ENCODE peak calls at places on chromosomes 3 and 15, in seven cellular contexts. One of them, this sample, is unnamed.
A peak's percentile ranks its signal among the peaks of the same experiment; 100 is the strongest.

GRCh38 chr3:120559228-120560061 is 36.7 kb upstream of the NDUFB4 start:
- DNase-seq in K562: peak; percentile 22
- DNase-seq in HepG2: peak; percentile 15
- DNase-seq in HCT116: peak; percentile 87
- DNase-seq in GM12878: no peak
- DNase-seq in H1: peak; percentile 76
- DNase-seq in SK-N-SH: no peak
- DNase-seq in this sample: no peak

GRCh38 chr3:171817074-171817748 is 6.9 kb upstream of the PLD1 start:
- DNase-seq in K562: no peak
- DNase-seq in HepG2: no peak
- DNase-seq in HCT116: no peak
- DNase-seq in GM12878: no peak
- DNase-seq in H1: no peak
- DNase-seq in SK-N-SH: no peak
- DNase-seq in this sample: no peak

GRCh38 chr15:65824031-65824743 is 32.1 kb upstream of the DENND4A start:
- DNase-seq in K562: peak; percentile 75
- DNase-seq in HepG2: peak; percentile 81
- DNase-seq in HCT116: peak; percentile 58
- DNase-seq in GM12878: no peak
- DNase-seq in H1: peak; percentile 70
- DNase-seq in SK-N-SH: peak; percentile 71
- DNase-seq in this sample: peak; percentile 85

GRCh38 chr3:66498718-66499611 is 1.9 kb downstream of the LRIG1 start:
- DNase-seq in K562: no peak
- DNase-seq in HepG2: no peak
- DNase-seq in HCT116: no peak
- DNase-seq in GM12878: no peak
- DNase-seq in H1: no peak
- DNase-seq in SK-N-SH: no peak
- DNase-seq in this sample: no peak

GRCh38 chr3:115912372-115912771 is 289.1 kb downstream of the GAP43 start:
- DNase-seq in K562: no peak
- DNase-seq in HepG2: no peak
- DNase-seq in HCT116: no peak
- DNase-seq in GM12878: no peak
- DNase-seq in H1: no peak
- DNase-seq in SK-N-SH: no peak
- DNase-seq in this sample: no peak

GRCh38 chr3:122403489-122403888 is 12.4 kb downstream of the WDR5B start:
- DNase-seq in K562: no peak
- DNase-seq in HepG2: no peak
- DNase-seq in HCT116: no peak
- DNase-seq in GM12878: no peak
- DNase-seq in H1: no peak
- DNase-seq in SK-N-SH: no peak
- DNase-seq in this sample: no peak

GRCh38 chr15:67850336-67850735 is 10.5 kb upstream of the RNU6-1 start:
- DNase-seq in K562: no peak
- DNase-seq in HepG2: no peak
- DNase-seq in HCT116: no peak
- DNase-seq in GM12878: no peak
- DNase-seq in H1: no peak
- DNase-seq in SK-N-SH: no peak
- DNase-seq in this sample: no peak

GRCh38 chr3:148366743-148367410 is 330.8 kb upstream of the AGTR1 start:
- DNase-seq in K562: no peak
- DNase-seq in HepG2: no peak
- DNase-seq in HCT116: no peak
- DNase-seq in GM12878: no peak
- DNase-seq in H1: no peak
- DNase-seq in SK-N-SH: peak; percentile 24
- DNase-seq in this sample: peak; percentile 35

GRCh38 chr15:88166330-88166993 is 90.1 kb downstream of the NTRK3 start:
- DNase-seq in K562: peak; percentile 21
- DNase-seq in HepG2: peak; percentile 10
- DNase-seq in HCT116: no peak
- DNase-seq in GM12878: no peak
- DNase-seq in H1: peak; percentile 78
- DNase-seq in SK-N-SH: no peak
- DNase-seq in this sample: peak; percentile 41

GRCh38 chr3:47210863-47211405 is 47.0 kb upstream of the SETD2 start:
- DNase-seq in K562: no peak
- DNase-seq in HepG2: no peak
- DNase-seq in HCT116: no peak
- DNase-seq in GM12878: no peak
- DNase-seq in H1: no peak
- DNase-seq in SK-N-SH: no peak
- DNase-seq in this sample: no peak

GRCh38 chr3:25476639-25477038 is 48.6 kb downstream of the RARB start:
- DNase-seq in K562: no peak
- DNase-seq in HepG2: no peak
- DNase-seq in HCT116: no peak
- DNase-seq in GM12878: no peak
- DNase-seq in H1: no peak
- DNase-seq in SK-N-SH: no peak
- DNase-seq in this sample: no peak

GRCh38 chr15:58793862-58794261 is 22.8 kb downstream of the MINDY2 start:
- DNase-seq in K562: no peak
- DNase-seq in HepG2: peak; percentile 73
- DNase-seq in HCT116: no peak
- DNase-seq in GM12878: no peak
- DNase-seq in H1: no peak
- DNase-seq in SK-N-SH: no peak
- DNase-seq in this sample: peak; percentile 81

GRCh38 chr3:117761992-117762944 is 1052.7 kb downstream of the TUSC7 start:
- DNase-seq in K562: no peak
- DNase-seq in HepG2: no peak
- DNase-seq in HCT116: no peak
- DNase-seq in GM12878: no peak
- DNase-seq in H1: no peak
- DNase-seq in SK-N-SH: peak; percentile 15
- DNase-seq in this sample: peak; percentile 77
- TF ChIP-seq JUND in K562: no peak
- TF ChIP-seq JUND in HepG2: no peak
- TF ChIP-seq JUND in HCT116: no peak
- TF ChIP-seq JUND in GM12878: no peak
- TF ChIP-seq JUND in H1: no peak
- TF ChIP-seq JUND in SK-N-SH: no peak
- TF ChIP-seq JUND in this sample: no peak

DNA sequence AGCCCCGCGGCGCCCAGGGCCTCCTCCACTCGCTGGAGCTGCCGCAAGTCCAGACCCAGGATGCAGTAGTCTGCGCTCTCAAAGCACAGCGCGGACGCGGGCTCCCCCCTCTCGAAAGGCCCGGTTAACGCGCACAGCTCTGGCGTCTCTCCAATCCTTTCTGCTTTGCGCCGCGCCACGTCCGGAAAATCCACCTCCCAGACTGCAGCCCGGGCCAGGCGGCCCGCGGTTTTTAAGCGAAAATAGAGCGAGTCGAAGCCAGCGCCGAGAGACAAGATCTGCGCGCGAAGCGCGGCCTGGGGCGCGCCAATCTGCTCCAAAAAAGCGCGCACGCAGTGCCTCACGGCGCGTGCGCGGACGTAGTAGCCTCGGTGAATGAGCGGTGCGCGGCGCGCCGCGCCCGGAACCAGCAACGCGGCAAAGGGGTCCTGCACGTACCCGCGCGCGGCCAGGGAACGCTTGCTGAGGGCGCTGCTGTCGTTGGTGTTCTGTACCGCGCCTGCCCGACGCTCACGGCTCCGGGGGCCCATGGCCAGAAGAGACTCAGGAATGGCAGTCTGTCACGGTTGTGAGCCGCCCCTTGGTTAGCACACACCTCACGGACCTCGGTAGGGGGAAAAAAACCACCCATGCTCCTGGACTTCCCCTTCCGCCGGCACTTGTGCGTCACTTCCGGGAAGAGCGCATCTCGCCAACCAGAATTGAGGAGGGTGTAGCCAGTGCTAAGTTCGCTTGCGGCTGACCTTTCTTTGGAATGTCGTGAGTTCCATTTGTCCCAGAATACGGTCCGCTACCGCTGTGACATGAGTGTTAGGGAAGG is at the start of gene LCMT2:
- DNase-seq in K562: peak; percentile 94
- DNase-seq in HepG2: peak; percentile 95
- DNase-seq in HCT116: peak; percentile 81
- DNase-seq in GM12878: peak; percentile 81
- DNase-seq in H1: peak; percentile 90
- DNase-seq in SK-N-SH: peak; percentile 93
- DNase-seq in this sample: peak; percentile 98
- TF ChIP-seq JUND in K562: peak; percentile 57
- TF ChIP-seq JUND in HepG2: peak; percentile 14
- TF ChIP-seq JUND in HCT116: no peak
- TF ChIP-seq JUND in GM12878: no peak
- TF ChIP-seq JUND in H1: no peak
- TF ChIP-seq JUND in SK-N-SH: no peak
- TF ChIP-seq JUND in this sample: no peak

DNA sequence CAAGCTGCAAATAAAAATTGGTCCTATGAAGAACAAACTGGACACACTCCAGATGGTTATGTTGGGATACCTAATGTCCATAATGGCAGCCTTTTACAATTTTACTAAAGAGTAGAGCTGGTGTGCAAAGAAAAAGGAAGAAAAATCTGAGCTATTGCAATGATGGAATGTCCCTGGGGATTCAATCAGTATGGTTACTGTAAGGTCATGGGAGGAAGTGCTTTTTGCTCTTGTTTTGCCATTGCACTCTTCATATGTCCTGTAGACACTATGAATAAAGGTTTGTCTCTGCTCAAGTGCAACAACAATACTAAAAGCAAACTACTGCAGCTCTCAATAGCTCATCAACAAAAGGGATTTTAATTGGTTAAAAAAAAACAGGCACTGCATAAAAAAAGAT is 5.4 kb downstream of the PFN2 start:
- DNase-seq in K562: no peak
- DNase-seq in HepG2: no peak
- DNase-seq in HCT116: no peak
- DNase-seq in GM12878: no peak
- DNase-seq in H1: no peak
- DNase-seq in SK-N-SH: no peak
- DNase-seq in this sample: no peak
- TF ChIP-seq JUND in K562: no peak
- TF ChIP-seq JUND in HepG2: no peak
- TF ChIP-seq JUND in HCT116: no peak
- TF ChIP-seq JUND in GM12878: no peak
- TF ChIP-seq JUND in H1: no peak
- TF ChIP-seq JUND in SK-N-SH: no peak
- TF ChIP-seq JUND in this sample: no peak

DNA sequence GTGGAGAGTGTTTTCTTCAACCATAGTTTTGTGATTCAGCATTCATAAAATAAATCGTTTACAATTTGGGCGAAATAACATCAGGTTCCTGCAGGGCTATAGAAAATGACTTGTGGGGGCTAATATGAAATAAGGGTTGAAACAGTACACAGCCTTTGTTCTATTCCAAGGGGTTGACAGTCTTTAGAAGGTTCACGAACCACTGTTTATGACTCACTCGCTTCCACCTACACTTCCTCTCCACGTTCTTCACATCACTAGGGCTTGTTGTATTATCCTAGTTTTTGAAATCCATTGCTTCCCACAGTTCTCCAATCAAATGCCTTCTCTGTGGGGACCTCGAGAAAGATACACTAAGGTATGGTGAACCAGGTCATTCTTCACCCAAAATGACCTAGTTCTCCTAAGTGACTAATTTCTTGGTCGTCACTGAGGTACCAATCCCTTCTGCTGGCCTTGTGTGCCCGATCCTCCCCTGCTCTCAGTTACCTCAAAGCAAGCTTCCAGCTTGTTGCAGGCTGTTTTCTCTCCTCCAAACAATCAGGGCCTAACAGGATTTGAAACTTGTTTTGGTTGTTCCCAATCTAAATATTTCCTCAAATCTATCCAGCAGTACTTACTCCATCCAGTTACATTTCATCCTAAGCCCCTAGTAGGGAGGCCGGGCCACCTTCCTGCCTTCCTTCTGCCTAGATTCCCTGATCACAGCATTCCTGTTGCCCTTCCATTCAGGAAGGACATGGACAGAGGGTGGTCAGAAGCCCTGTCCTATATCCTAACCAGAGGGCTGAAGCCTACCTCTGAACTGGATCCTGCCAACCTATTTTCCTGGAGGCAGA is 23.1 kb upstream of the TBL1XR1 start:
- DNase-seq in K562: no peak
- DNase-seq in HepG2: no peak
- DNase-seq in HCT116: no peak
- DNase-seq in GM12878: no peak
- DNase-seq in H1: no peak
- DNase-seq in SK-N-SH: no peak
- DNase-seq in this sample: no peak
- TF ChIP-seq JUND in K562: no peak
- TF ChIP-seq JUND in HepG2: no peak
- TF ChIP-seq JUND in HCT116: no peak
- TF ChIP-seq JUND in GM12878: no peak
- TF ChIP-seq JUND in H1: no peak
- TF ChIP-seq JUND in SK-N-SH: no peak
- TF ChIP-seq JUND in this sample: no peak

GRCh38 chr3:9201278-9201677 is 48.2 kb downstream of the SRGAP3 start:
- DNase-seq in K562: no peak
- DNase-seq in HepG2: no peak
- DNase-seq in HCT116: no peak
- DNase-seq in GM12878: no peak
- DNase-seq in H1: no peak
- DNase-seq in SK-N-SH: peak; percentile 78
- DNase-seq in this sample: no peak
- TF ChIP-seq JUND in K562: no peak
- TF ChIP-seq JUND in HepG2: no peak
- TF ChIP-seq JUND in HCT116: no peak
- TF ChIP-seq JUND in GM12878: no peak
- TF ChIP-seq JUND in H1: no peak
- TF ChIP-seq JUND in SK-N-SH: no peak
- TF ChIP-seq JUND in this sample: no peak

GRCh38 chr15:98734472-98735284 is 86.3 kb downstream of the IGF1R start:
- DNase-seq in K562: no peak
- DNase-seq in HepG2: peak; percentile 88
- DNase-seq in HCT116: no peak
- DNase-seq in GM12878: no peak
- DNase-seq in H1: no peak
- DNase-seq in SK-N-SH: no peak
- DNase-seq in this sample: no peak
- TF ChIP-seq JUND in K562: no peak
- TF ChIP-seq JUND in HepG2: no peak
- TF ChIP-seq JUND in HCT116: no peak
- TF ChIP-seq JUND in GM12878: no peak
- TF ChIP-seq JUND in H1: no peak
- TF ChIP-seq JUND in SK-N-SH: no peak
- TF ChIP-seq JUND in this sample: no peak

GRCh38 chr3:51622402-51622801 is 48.6 kb upstream of the TEX264 start:
- DNase-seq in K562: no peak
- DNase-seq in HepG2: no peak
- DNase-seq in HCT116: no peak
- DNase-seq in GM12878: no peak
- DNase-seq in H1: no peak
- DNase-seq in SK-N-SH: no peak
- DNase-seq in this sample: no peak
- TF ChIP-seq JUND in K562: no peak
- TF ChIP-seq JUND in HepG2: no peak
- TF ChIP-seq JUND in HCT116: no peak
- TF ChIP-seq JUND in GM12878: no peak
- TF ChIP-seq JUND in H1: no peak
- TF ChIP-seq JUND in SK-N-SH: no peak
- TF ChIP-seq JUND in this sample: no peak

GRCh38 chr15:41309226-41309905 is 23.0 kb downstream of the OIP5 start:
- DNase-seq in K562: no peak
- DNase-seq in HepG2: no peak
- DNase-seq in HCT116: no peak
- DNase-seq in GM12878: no peak
- DNase-seq in H1: no peak
- DNase-seq in SK-N-SH: no peak
- DNase-seq in this sample: no peak
- TF ChIP-seq JUND in K562: no peak
- TF ChIP-seq JUND in HepG2: no peak
- TF ChIP-seq JUND in HCT116: no peak
- TF ChIP-seq JUND in GM12878: no peak
- TF ChIP-seq JUND in H1: no peak
- TF ChIP-seq JUND in SK-N-SH: no peak
- TF ChIP-seq JUND in this sample: no peak